ENCODE peak calls at places on chromosomes 6 and 20, in four cellular contexts. N is T-helper 1 cell, Z is progenitor cell of endocrine pancreas, X is AG08396. I is an unnamed sample.
A peak's percentile ranks its signal among the peaks of the same experiment; 100 is the strongest.

GRCh38 chr6:836276-836853 is 143.4 kb upstream of the EXOC2 start:
- DNase-seq in X (no peak), Z (no peak), N (no peak), I (peak; percentile 34)

GRCh38 chr6:7568021-7568420 is 22.0 kb upstream of the SNRNP48 start:
- DNase-seq in X (no peak), Z (no peak), N (no peak), I (no peak)

GRCh38 chr6:145668844-145669243 is 66.5 kb downstream of the EPM2A start:
- DNase-seq in X (no peak), N (no peak), Z (no peak), I (no peak)

GRCh38 chr6:82570083-82570482 is 206.5 kb downstream of the TPBG start:
- DNase-seq in Z (no peak), X (no peak), N (no peak), I (no peak)

GRCh38 chr6:75775219-75775618 is 26.2 kb downstream of the MYO6 start:
- DNase-seq in X (no peak), Z (no peak), N (no peak), I (no peak)

GRCh38 chr6:157563611-157564284 is 182.8 kb downstream of the ZDHHC14 start:
- DNase-seq in Z (no peak), X (no peak), N (peak; percentile 69), I (no peak)

GRCh38 chr6:90648873-90649272 is 62.0 kb upstream of the MAP3K7 start:
- DNase-seq in Z (no peak), N (no peak), X (no peak), I (no peak)

GRCh38 chr6:151112130-151112529 is 127.6 kb upstream of the AKAP12 start:
- DNase-seq in X (no peak), N (no peak), Z (no peak), I (no peak)

GRCh38 chr20:5056801-5057599 is 55.7 kb upstream of the SLC23A2 start:
- DNase-seq in Z (no peak), X (peak; percentile 43), N (peak; percentile 83), I (peak; percentile 38)

GRCh38 chr6:41182069-41183034 is 18.6 kb downstream of the TREML2 start:
- DNase-seq in N (peak; percentile 77), Z (no peak), X (peak; percentile 47), I (peak; percentile 66)

GRCh38 chr6:53410508-53411258 is 61.9 kb upstream of the ELOVL5 start:
- DNase-seq in Z (no peak), X (peak; percentile 55), N (peak; percentile 57), I (peak; percentile 51)

GRCh38 chr6:169445661-169446581 is 192.3 kb upstream of the THBS2 start:
- DNase-seq in Z (no peak), X (no peak), N (no peak), I (no peak)

GRCh38 chr20:9458075-9458818 is 56.1 kb upstream of the LAMP5 start:
- DNase-seq in X (no peak), Z (no peak), N (no peak), I (no peak)

GRCh38 chr20:9467995-9468394 is 46.4 kb upstream of the LAMP5 start:
- DNase-seq in X (no peak), Z (no peak), N (no peak), I (peak; percentile 21)

GRCh38 chr6:38137609-38138008 is 318.1 kb downstream of the ZFAND3 start:
- DNase-seq in X (no peak), N (no peak), Z (no peak), I (no peak)

GRCh38 chr20:36355469-36356171 is 49.5 kb downstream of the DLGAP4 start:
- DNase-seq in X (no peak), N (no peak), Z (no peak), I (no peak)

GRCh38 chr6:139050770-139051313 is 22.3 kb downstream of the ABRACL start:
- DNase-seq in N (no peak), Z (no peak), X (no peak), I (no peak)

GRCh38 chr20:41336711-41337492 is 3.7 kb upstream of the LPIN3 start:
- DNase-seq in N (no peak), Z (no peak), X (no peak), I (no peak)

GRCh38 chr20:57089701-57090144 is 176.7 kb downstream of the BMP7 start:
- DNase-seq in X (peak; percentile 80), N (peak; percentile 34), Z (peak; percentile 89), I (peak; percentile 45)

GRCh38 chr6:32073066-32073465 is 34.9 kb downstream of the CYP21A2 start:
- DNase-seq in X (no peak), Z (no peak), N (no peak), I (no peak)

GRCh38 chr20:7772376-7772775 is 167.9 kb downstream of the HAO1 start:
- DNase-seq in X (peak; percentile 30), N (no peak), Z (no peak), I (no peak)

GRCh38 chr6:167898673-167899311 is 72.1 kb downstream of the AFDN start:
- DNase-seq in N (peak; percentile 19), X (peak; percentile 9), Z (no peak), I (peak; percentile 58)

GRCh38 chr6:88566746-88567534 is 396.5 kb downstream of the RNGTT start:
- DNase-seq in Z (no peak), X (no peak), N (no peak), I (no peak)

GRCh38 chr6:34572021-34572420 is 15.9 kb upstream of the SPDEF start:
- DNase-seq in Z (no peak), N (no peak), X (peak; percentile 7), I (no peak)

GRCh38 chr6:100454571-100455229 is 10.0 kb downstream of the SIM1 start:
- DNase-seq in X (no peak), Z (no peak), N (no peak), I (peak; percentile 4)

GRCh38 chr20:40706977-40707582 is 18.0 kb upstream of the MAFB start:
- DNase-seq in X (no peak), Z (no peak), N (no peak), I (peak; percentile 73)

GRCh38 chr6:35299674-35300073 is 2.1 kb downstream of the DEF6 start:
- DNase-seq in X (no peak), Z (no peak), N (peak; percentile 34), I (no peak)

GRCh38 chr20:50845566-50846211 is 50.8 kb downstream of the BCAS4 start:
- DNase-seq in X (no peak), N (no peak), Z (no peak), I (no peak)

GRCh38 chr6:10414766-10415592 is at the start of gene TFAP2A:
- DNase-seq in Z (no peak), N (no peak), X (no peak), I (peak; percentile 59)

GRCh38 chr20:5491463-5491862 is 174.7 kb upstream of the PROKR2 start:
- DNase-seq in X (no peak), Z (no peak), N (no peak), I (no peak)

GRCh38 chr6:107585815-107586435 is 96.0 kb downstream of the SOBP start:
- DNase-seq in Z (no peak), N (no peak), X (no peak), I (no peak)

GRCh38 chr6:1296079-1296478 is 15.8 kb upstream of the FOXQ1 start:
- DNase-seq in N (no peak), Z (no peak), X (no peak), I (no peak)